ENCODE peak calls at places on chromosomes 16 and 17, in nine cellular contexts. J, G, I, X, Y, T, D, V and R are unnamed samples.
A peak's percentile ranks its signal among the peaks of the same experiment; 100 is the strongest.

GRCh38 chr16:27235055-27235937 is 32.0 kb downstream of the KDM8 start:
- DNase-seq in J (peak; percentile 88), G (peak; percentile 85), I (peak; percentile 81), X (peak; percentile 41), Y (peak; percentile 89), T (peak; percentile 37), D (peak; percentile 85), V (peak; percentile 96), R (peak; percentile 95)

GRCh38 chr16:86573646-86574508 is 4.5 kb upstream of the FOXL1 start:
- DNase-seq in J (no peak), G (no peak), I (no peak), X (no peak), Y (no peak), T (no peak), D (no peak), V (no peak), R (no peak)

GRCh38 chr17:62737513-62737912 is 70.6 kb downstream of the MARCHF10 start:
- DNase-seq in J (no peak), G (no peak), I (no peak), X (no peak), Y (no peak), T (no peak), D (no peak), V (no peak), R (no peak)

GRCh38 chr17:27244481-27245223 is 49.3 kb upstream of the WSB1 start:
- DNase-seq in J (peak; percentile 88), G (peak; percentile 96), I (peak; percentile 47), X (peak; percentile 45), Y (no peak), T (no peak), D (peak; percentile 80), V (peak; percentile 99), R (no peak)

GRCh38 chr17:79075433-79075805 is 795 bp downstream of the ENGASE start:
- DNase-seq in J (peak; percentile 10), G (no peak), I (no peak), X (no peak), Y (no peak), T (no peak), D (no peak), V (no peak), R (no peak)

GRCh38 chr16:85210423-85211169 is 98.3 kb upstream of the CIBAR2 start:
- DNase-seq in J (peak; percentile 93), G (peak; percentile 92), I (no peak), X (peak; percentile 32), Y (no peak), T (no peak), D (no peak), V (peak; percentile 78), R (no peak)

GRCh38 chr16:70569752-70570151 is 46.1 kb downstream of the SF3B3 start:
- DNase-seq in J (no peak), G (no peak), I (no peak), X (no peak), Y (no peak), T (no peak), D (no peak), V (no peak), R (no peak)

GRCh38 chr17:44204453-44204882 is 4.8 kb upstream of the ATXN7L3 start:
- DNase-seq in J (peak; percentile 65), G (peak; percentile 61), I (no peak), X (no peak), Y (no peak), T (no peak), D (peak; percentile 42), V (peak; percentile 61), R (no peak)

GRCh38 chr16:16018705-16019104 is 69.3 kb downstream of the ABCC1 start:
- DNase-seq in J (peak; percentile 31), G (no peak), I (no peak), X (no peak), Y (no peak), T (no peak), D (no peak), V (no peak), R (no peak)

GRCh38 chr16:52581530-52581929 is 34.6 kb upstream of the TOX3 start:
- DNase-seq in J (no peak), G (no peak), I (peak; percentile 34), X (no peak), Y (no peak), T (no peak), D (no peak), V (no peak), R (no peak)

GRCh38 chr16:69190598-69190997 is 3.6 kb downstream of the SNTB2 start:
- DNase-seq in J (no peak), G (no peak), I (no peak), X (no peak), Y (no peak), T (no peak), D (no peak), V (no peak), R (no peak)

GRCh38 chr16:48409839-48410610 is 24.8 kb upstream of the SIAH1 start:
- DNase-seq in J (peak; percentile 95), G (peak; percentile 96), I (peak; percentile 10), X (no peak), Y (peak; percentile 76), T (no peak), D (peak; percentile 49), V (peak; percentile 98), R (no peak)

GRCh38 chr16:5001571-5001970 is 32.2 kb downstream of the NAGPA start:
- DNase-seq in J (no peak), G (no peak), I (no peak), X (no peak), Y (no peak), T (no peak), D (peak; percentile 44), V (no peak), R (no peak)

GRCh38 chr16:6099102-6099501 is 1001.5 kb upstream of the EEF2KMT start:
- DNase-seq in J (no peak), G (no peak), I (no peak), X (no peak), Y (no peak), T (no peak), D (no peak), V (no peak), R (no peak)
- TF ChIP-seq CTCF in J (no peak), G (no peak), I (no peak), X (no peak), Y (no peak), T (no peak), D (no peak), V (no peak), R (no peak)

DNA sequence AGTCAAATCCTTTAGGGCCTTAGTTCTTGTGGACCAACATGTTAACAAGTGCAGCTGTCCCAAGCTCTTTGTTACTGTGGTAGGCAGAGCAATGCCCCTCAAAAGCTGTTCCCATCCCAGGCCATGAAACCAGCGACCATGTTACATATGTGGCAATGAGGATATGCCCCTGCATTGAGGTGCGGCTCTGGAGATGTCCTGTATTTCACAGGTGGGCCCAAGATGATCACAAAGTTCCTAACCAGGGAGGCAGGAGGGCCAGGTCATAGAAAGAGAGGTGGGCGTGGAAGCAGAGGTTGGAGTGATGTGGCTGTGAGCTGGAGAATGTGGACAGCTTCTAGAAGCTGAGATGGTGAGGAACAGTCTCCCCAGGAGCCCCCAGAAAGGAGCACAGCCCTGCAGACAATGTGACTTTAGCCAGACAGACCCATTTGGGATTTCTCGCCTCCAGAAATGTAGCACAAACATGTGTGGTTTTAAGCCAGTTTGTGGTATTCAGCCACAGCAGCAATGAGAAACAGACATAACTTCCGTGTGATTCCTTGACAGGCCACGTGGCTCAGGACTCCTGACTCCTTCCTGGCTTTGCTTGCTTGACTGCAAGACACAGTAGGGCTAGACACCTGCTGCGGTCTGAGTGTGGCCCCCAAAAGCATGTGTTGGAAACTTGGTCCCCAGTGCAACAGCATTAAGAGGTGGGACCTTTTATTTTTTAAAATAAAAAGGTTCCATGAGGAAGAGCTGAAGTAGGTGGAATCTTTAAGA is 778.3 kb downstream of the KCNJ18 start:
- DNase-seq in J (no peak), G (no peak), I (no peak), X (no peak), Y (no peak), T (no peak), D (no peak), V (no peak), R (no peak)
- H3K9me3 ChIP-seq in J (no peaks in the 10 kb centered on the region), G (peaks cover 19% of the 10 kb centered on the region), I (no peaks in the 10 kb centered on the region), X (peaks cover 6% of the 10 kb centered on the region), Y (no peaks in the 10 kb centered on the region), T (peaks cover 5% of the 10 kb centered on the region), D (no peaks in the 10 kb centered on the region), V (no peaks in the 10 kb centered on the region), R (peaks cover 4% of the 10 kb centered on the region)

DNA sequence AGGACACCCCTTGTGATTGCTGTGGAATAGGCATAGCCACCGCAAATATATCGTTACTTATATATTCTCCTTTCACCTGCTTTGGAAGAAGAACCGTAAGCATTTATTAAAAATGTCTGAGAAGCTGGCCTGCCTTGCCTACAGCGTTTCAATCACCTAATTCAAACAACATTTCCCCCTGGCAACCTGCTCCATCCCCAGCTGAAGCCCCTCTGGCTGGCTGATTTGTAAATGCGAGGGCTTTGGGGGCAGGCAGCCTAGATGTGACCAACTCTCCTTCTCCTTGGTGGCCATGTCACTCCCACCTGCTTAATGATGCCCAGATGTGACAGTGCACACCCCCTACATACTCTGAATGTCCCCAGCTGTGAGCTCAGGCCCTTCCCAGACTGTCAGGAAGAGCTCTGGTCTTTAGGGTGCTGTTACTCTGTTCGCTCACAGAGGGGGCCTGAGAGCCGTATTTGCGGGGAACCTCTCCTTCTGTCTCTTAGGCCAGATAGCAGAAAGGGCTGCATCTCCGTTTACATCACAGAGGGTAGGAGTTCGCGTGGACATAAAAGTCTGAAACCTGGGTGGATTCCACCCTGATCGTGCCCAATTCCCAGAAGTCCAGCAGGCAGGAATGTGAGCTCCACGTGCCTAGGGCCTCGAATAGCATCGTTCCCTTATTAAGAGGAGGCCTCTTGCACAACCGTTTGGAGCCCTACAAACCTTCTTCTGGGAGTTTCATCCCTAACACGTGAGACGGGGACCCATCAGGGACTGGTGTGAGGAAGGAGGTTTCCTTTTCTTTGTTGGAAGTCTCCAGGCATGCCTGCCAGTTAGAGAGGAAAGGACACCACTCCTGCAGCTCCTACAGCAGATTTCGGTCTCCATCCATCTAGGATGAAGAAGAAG is 2.4 kb upstream of the SDK2 start:
- DNase-seq in J (no peak), G (no peak), I (no peak), X (no peak), Y (no peak), T (no peak), D (no peak), V (peak; percentile 4), R (peak; percentile 32)
- H3K27ac ChIP-seq in J (no peak overlapping the region), G (no peak overlapping the region), I (no peak overlapping the region), X (no peak overlapping the region), Y (no peak overlapping the region), T (no peak overlapping the region), D (no peak overlapping the region), V (no peak overlapping the region), R (no peak overlapping the region)

DNA sequence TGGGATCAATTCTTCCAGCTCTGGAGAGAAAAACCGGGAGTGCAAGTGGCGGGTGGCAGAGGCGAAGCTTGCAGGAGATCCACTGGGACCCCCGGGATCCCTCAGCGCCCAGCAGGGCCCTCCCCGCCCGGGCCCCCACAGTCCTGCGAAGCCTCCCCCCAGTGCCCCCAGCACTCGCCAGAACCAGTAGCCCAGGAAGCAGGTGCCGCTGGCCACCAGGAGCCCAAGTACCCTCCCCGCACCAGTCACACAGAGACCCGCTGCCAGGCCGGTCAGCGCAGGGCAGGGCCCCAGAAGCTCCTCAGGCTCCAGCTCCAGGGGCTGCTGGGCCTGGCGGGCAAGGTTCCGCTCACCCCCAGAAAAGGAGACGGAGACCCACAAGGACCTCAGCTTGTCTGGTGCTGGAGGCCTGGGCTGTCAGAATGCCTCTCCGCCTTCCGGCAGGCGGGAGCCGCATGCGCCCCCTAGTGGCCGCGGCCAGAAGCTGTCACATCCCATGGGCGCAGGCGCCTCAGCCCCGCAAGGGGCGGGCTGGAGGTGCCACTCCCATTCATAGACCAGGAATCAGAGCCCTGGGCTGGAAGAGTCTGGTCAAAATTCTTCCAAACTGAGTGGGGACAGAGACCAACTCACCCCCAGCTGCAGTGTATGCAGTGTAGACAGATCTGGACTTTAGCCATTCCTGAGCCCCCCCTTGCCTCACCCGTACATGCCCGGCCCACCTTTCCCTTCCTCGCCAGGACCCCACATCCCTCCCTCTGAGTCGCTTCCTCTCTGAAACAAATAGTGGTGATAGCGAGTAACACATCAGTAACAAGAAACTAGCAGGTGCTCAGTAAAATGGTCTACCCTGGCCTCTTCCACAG is 1002.3 kb downstream of the KCNJ18 start:
- DNase-seq in J (no peak), G (no peak), I (no peak), X (no peak), Y (no peak), T (no peak), D (no peak), V (no peak), R (no peak)
- TF ChIP-seq CTCF in J (peak; percentile 4), G (peak; percentile 4), I (no peak), X (no peak), Y (no peak), T (peak; percentile 42), D (no peak), V (peak; percentile 8), R (no peak)